ENCODE peak calls at places on chromosomes 13 and 19, in six cellular contexts. D is heart left ventricle, I is NB4, L is GM12865, T is mesendoderm, J is heart right ventricle. A is an unnamed sample.
A peak's percentile ranks its signal among the peaks of the same experiment; 100 is the strongest.

GRCh38 chr19:34838753-34839431 is 65.9 kb upstream of the ZNF599 start:
- DNase-seq in D (peak; percentile 26), I (peak; percentile 9), L (no peak), T (peak; percentile 79), J (no peak), A (peak; percentile 17)

GRCh38 chr19:6739390-6739883 is at the start of gene TRIP10:
- DNase-seq in D (peak; percentile 95), I (peak; percentile 66), L (peak; percentile 89), T (peak; percentile 85), J (peak; percentile 90), A (peak; percentile 79)

GRCh38 chr19:50638576-50638975 is 1.1 kb downstream of the SYT3 start:
- DNase-seq in D (no peak), I (no peak), L (no peak), T (no peak), J (no peak), A (no peak)

GRCh38 chr19:34711890-34712289 is 22.2 kb upstream of the ZNF181 start:
- DNase-seq in D (no peak), I (no peak), L (no peak), T (no peak), J (no peak), A (no peak)

GRCh38 chr19:39843919-39844793 is 2.0 kb downstream of the FBL start:
- DNase-seq in D (no peak), I (peak; percentile 55), L (peak; percentile 73), T (peak; percentile 45), J (no peak), A (peak; percentile 54)

GRCh38 chr19:15448778-15449619 is 757 bp downstream of the WIZ start:
- DNase-seq in D (no peak), I (peak; percentile 41), L (peak; percentile 40), T (no peak), J (no peak), A (no peak)

GRCh38 chr13:52650731-52651130 is 1.9 kb upstream of the SUGT1 start:
- DNase-seq in D (no peak), I (no peak), L (no peak), T (no peak), J (no peak), A (no peak)

GRCh38 chr13:66965146-66965545 is 265.0 kb downstream of the PCDH9 start:
- DNase-seq in D (no peak), I (no peak), L (no peak), T (no peak), J (no peak), A (no peak)

GRCh38 chr19:46376241-46377153 is 29.6 kb downstream of the PPP5C start:
- DNase-seq in D (no peak), I (peak; percentile 6), L (no peak), T (no peak), J (no peak), A (no peak)

GRCh38 chr13:101449971-101450748 is 2.3 kb upstream of the ITGBL1 start:
- DNase-seq in D (no peak), I (no peak), L (no peak), T (no peak), J (no peak), A (no peak)

GRCh38 chr13:98174321-98174720 is 2.7 kb downstream of the RNF113B start:
- DNase-seq in D (no peak), I (no peak), L (no peak), T (no peak), J (no peak), A (no peak)

GRCh38 chr13:42211704-42212103 is 60.2 kb upstream of the AKAP11 start:
- DNase-seq in D (no peak), I (no peak), L (no peak), T (no peak), J (no peak), A (no peak)

GRCh38 chr13:99425485-99426341 is 75.6 kb upstream of the TM9SF2 start:
- DNase-seq in D (peak; percentile 52), I (peak; percentile 48), L (peak; percentile 94), T (no peak), J (no peak), A (peak; percentile 51)

GRCh38 chr19:14497347-14497921 is 1.5 kb upstream of the GIPC1 start:
- DNase-seq in D (no peak), I (no peak), L (no peak), T (no peak), J (no peak), A (no peak)

GRCh38 chr19:35403116-35403760 is 32.4 kb downstream of the GPR42 start:
- DNase-seq in D (no peak), I (no peak), L (peak; percentile 76), T (peak; percentile 38), J (no peak), A (no peak)

GRCh38 chr13:33003458-33004019 is 12.7 kb upstream of the KL start:
- DNase-seq in D (no peak), I (no peak), L (no peak), T (no peak), J (no peak), A (no peak)

GRCh38 chr19:2332341-2333026 is 4.0 kb downstream of the SPPL2B start:
- DNase-seq in D (no peak), I (peak; percentile 94), L (peak; percentile 89), T (no peak), J (no peak), A (peak; percentile 59)

GRCh38 chr13:110000534-110001345 is 214.4 kb upstream of the IRS2 start:
- DNase-seq in D (no peak), I (no peak), L (no peak), T (no peak), J (no peak), A (no peak)

GRCh38 chr13:113796211-113796875 is 37.3 kb downstream of the TMEM255B start:
- DNase-seq in D (no peak), I (no peak), L (no peak), T (no peak), J (no peak), A (no peak)

GRCh38 chr19:3805859-3806258 is 19.7 kb upstream of the MATK start:
- DNase-seq in D (no peak), I (no peak), L (no peak), T (no peak), J (no peak), A (no peak)

GRCh38 chr19:38617764-38618589 is at the start of gene MAP4K1:
- DNase-seq in D (peak; percentile 66), I (peak; percentile 92), L (peak; percentile 96), T (no peak), J (peak; percentile 40), A (peak; percentile 65)

GRCh38 chr13:96450635-96451034 is 360.7 kb downstream of the HS6ST3 start:
- DNase-seq in D (no peak), I (no peak), L (no peak), T (no peak), J (no peak), A (no peak)

GRCh38 chr19:33446156-33446917 is 72.8 kb downstream of the CEBPG start:
- DNase-seq in D (no peak), I (no peak), L (no peak), T (no peak), J (no peak), A (no peak)

GRCh38 chr13:94435604-94436226 is 43.8 kb downstream of the DCT start:
- DNase-seq in D (no peak), I (peak; percentile 59), L (peak; percentile 49), T (peak; percentile 68), J (no peak), A (peak; percentile 52)

GRCh38 chr19:36526581-36526980 is 1.5 kb downstream of the ZNF260 start:
- DNase-seq in D (no peak), I (no peak), L (no peak), T (no peak), J (no peak), A (no peak)
- H3K4me3 ChIP-seq in D (peak overlapping the region; percentile 81), I (peak overlapping the region; percentile 90), L (peak overlapping the region; percentile 80), T (peak overlapping the region; percentile 5), J (no peak overlapping the region), A (no peak overlapping the region)

DNA sequence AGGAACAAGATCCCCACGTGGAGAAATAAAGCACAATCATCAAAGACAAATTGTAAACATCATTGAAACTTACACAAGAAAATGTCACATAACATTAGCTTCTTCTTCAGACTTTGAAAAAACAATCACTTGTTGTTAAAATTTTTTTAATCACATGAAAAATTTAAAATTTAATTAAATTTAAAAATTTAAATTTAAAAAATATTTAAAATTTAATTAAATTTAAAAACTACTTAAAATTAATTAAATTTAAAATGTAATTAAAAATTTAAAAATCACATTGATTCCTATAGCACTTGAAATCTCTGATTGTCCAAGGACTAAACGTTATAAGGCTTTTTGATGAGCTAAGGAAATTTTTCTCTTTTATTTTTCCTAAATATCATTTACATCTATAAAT is 25.3 kb upstream of the XPO4 start:
- DNase-seq in D (no peak), I (no peak), L (no peak), T (no peak), J (no peak), A (no peak)
- H3K4me3 ChIP-seq in D (no peak overlapping the region), I (no peak overlapping the region), L (no peak overlapping the region), T (no peak overlapping the region), J (no peak overlapping the region), A (no peak overlapping the region)

DNA sequence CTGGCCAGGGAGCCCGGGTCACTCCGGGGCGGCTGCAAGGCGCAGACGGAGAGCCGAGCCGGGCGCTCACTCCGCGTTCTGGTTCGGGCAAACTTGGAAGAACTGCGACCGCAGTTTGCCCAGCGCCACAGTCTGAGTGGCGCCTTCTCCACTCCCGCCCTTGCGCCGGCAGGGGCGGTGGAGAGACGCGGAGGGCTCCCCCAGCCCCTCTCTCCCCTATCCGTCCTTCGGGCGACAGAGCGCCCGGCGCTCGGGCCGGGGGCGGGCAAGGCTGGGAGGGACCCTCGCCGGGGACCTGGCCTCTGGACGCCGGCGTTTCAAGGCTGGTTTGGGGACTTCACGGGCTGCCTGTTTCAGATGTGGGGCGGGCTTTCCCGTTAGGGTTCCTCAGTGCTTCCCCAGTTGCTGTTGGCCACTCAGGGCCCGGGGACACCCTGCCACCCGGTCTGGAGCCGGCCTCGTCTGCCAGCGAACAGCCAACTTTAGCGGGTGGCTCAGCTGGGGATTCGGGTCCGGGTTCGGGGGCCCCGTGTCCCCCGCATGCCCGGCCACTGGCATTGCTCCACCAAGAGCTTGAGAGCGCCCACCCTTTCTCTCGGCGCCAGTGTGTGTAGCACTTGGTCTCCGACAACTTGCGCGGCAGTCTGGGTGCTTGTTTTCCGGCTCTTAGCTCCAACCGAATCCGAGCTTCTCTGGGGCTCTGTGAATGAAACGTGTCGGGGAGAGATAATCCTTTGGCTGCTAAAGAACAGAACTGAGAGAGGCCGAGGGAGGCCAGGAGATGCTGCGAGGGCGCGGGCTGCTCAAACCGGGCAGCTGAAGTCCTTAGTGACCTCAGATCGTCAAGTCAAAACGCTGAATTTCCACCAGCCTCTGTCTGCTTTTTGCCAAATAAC is 1.5 kb downstream of the GPC6 start:
- DNase-seq in D (peak; percentile 40), I (no peak), L (no peak), T (peak; percentile 97), J (peak; percentile 23), A (no peak)
- H3K4me3 ChIP-seq in D (peak overlapping the region; percentile 62), I (no peak overlapping the region), L (no peak overlapping the region), T (peak overlapping the region; percentile 88), J (peak overlapping the region; percentile 43), A (no peak overlapping the region)

DNA sequence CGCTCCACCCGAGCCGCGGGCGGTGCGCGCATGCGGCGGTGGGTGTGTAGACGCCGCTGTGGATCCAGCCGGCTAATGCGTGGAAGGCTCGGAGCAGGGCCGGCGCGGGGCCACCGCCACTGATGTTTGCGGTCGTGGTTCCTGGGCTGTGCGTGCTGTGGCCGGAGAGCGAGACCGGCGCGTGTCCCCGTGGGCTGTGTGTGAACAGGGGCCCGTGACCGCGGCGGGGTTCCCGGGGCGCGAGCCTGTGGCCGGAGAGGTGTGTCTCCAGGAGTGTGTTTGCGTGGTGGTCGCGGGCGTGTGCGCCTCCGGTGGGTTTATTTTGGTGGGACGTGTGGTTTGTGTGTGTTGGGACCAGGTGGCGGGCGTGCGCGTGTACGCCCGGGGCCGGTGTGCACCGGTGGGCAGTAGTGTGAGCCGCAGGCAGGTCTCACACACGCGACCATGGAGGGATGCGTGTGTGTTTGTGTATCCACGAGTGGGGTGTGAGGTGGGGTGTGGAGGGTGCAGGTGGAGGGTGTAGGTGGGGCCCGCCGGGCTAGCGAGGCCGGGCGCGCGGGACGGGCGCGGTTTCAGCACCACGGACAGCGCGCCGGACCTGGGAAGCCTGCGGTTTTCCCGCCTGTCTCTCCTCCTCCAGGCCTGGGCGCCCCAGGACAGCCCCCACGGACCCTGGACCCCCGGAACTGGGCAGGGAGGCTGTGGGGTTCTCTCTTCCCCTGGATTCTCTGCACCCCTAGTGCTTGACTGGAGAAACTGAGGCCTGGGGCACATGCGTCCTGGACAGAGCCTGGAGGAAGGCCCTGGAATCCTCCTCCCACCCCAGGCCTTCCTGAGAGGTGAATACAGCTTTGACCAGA is 1.6 kb downstream of the HCN2 start:
- DNase-seq in D (no peak), I (no peak), L (no peak), T (no peak), J (no peak), A (no peak)
- H3K4me3 ChIP-seq in D (peak overlapping the region; percentile 40), I (no peak overlapping the region), L (no peak overlapping the region), T (no peak overlapping the region), J (peak overlapping the region; percentile 12), A (no peak overlapping the region)

A was measured in CD4-positive, alpha-beta memory T cell.